ENCODE peak calls at places on chromosomes 12 and 14, in eight cellular contexts. X is Daoy; R is astrocyte of the cerebellum; E is CD4-positive, alpha-beta T cell; D is HEK293T; S is D341Med; M is fibroblast of lung; A is CD8-positive, alpha-beta memory T cell. F is an unnamed sample.

GRCh38 chr12:41981758-41982157 is 162.9 kb downstream of the GXYLT1 start:
- DNase-seq in X (peak), R (no peak), E (no peak), D (no peak), S (no peak), M (peak), A (no peak), F (no peak)

GRCh38 chr12:11581179-11581755 is 68.2 kb upstream of the ETV6 start:
- DNase-seq in X (peak), R (peak), E (peak), D (peak), S (peak), M (peak), A (peak), F (peak)

GRCh38 chr12:45713108-45713507 is 16.4 kb upstream of the ARID2 start:
- DNase-seq in X (no peak), R (no peak), E (no peak), D (no peak), S (no peak), M (peak), A (no peak), F (no peak)

GRCh38 chr12:11967356-11968040 is 103.2 kb upstream of the BCL2L14 start:
- DNase-seq in X (no peak), R (no peak), E (no peak), D (no peak), S (no peak), M (peak), A (no peak), F (no peak)

GRCh38 chr14:75487155-75487671 is 35.1 kb upstream of the BATF start:
- DNase-seq in X (no peak), R (no peak), E (no peak), D (no peak), S (no peak), M (no peak), A (peak), F (no peak)

GRCh38 chr14:65456247-65456646 is 43.7 kb downstream of the FUT8 start:
- DNase-seq in X (no peak), R (no peak), E (no peak), D (no peak), S (no peak), M (no peak), A (no peak), F (no peak)

GRCh38 chr14:34678306-34678705 is 36.1 kb downstream of the CFL2 start:
- DNase-seq in X (no peak), R (no peak), E (no peak), D (no peak), S (no peak), M (peak), A (no peak), F (no peak)

GRCh38 chr14:25953532-25954144 is 644.2 kb downstream of the NOVA1 start:
- DNase-seq in X (no peak), R (peak), E (no peak), D (no peak), S (no peak), M (peak), A (no peak), F (no peak)

GRCh38 chr12:96289067-96289466 is 94.9 kb downstream of the ELK3 start:
- DNase-seq in X (no peak), R (no peak), E (no peak), D (no peak), S (no peak), M (no peak), A (no peak), F (no peak)

GRCh38 chr12:27516625-27517024 is 7.4 kb upstream of the PPFIBP1 start:
- DNase-seq in X (no peak), R (no peak), E (no peak), D (no peak), S (no peak), M (no peak), A (no peak), F (no peak)

GRCh38 chr12:117000316-117000715 is 89.6 kb downstream of the FBXW8 start:
- DNase-seq in X (no peak), R (no peak), E (no peak), D (no peak), S (no peak), M (no peak), A (no peak), F (no peak)

GRCh38 chr14:61646366-61647101 is 48.8 kb upstream of the HIF1A start:
- DNase-seq in X (no peak), R (no peak), E (no peak), D (no peak), S (no peak), M (no peak), A (no peak), F (no peak)

GRCh38 chr12:110135806-110136205 is 11.6 kb downstream of the IFT81 start:
- DNase-seq in X (no peak), R (no peak), E (no peak), D (no peak), S (no peak), M (no peak), A (no peak), F (no peak)

GRCh38 chr14:83894519-83894918 is 1635.4 kb upstream of the FLRT2 start:
- DNase-seq in X (no peak), R (no peak), E (no peak), D (no peak), S (no peak), M (no peak), A (no peak), F (no peak)

GRCh38 chr12:120199595-120200306 is 1.2 kb downstream of the RPLP0 start:
- DNase-seq in X (peak), R (peak), E (no peak), D (no peak), S (no peak), M (peak), A (no peak), F (peak)

GRCh38 chr12:34340534-34341361 is 318.5 kb downstream of the ALG10 start:
- DNase-seq in X (peak), R (no peak), E (no peak), D (no peak), S (no peak), M (no peak), A (no peak), F (no peak)

GRCh38 chr14:50363734-50364113 is 33.0 kb downstream of the CDKL1 start:
- DNase-seq in X (peak), R (no peak), E (peak), D (no peak), S (no peak), M (no peak), A (peak), F (peak)

GRCh38 chr14:67620217-67620789 is 583 bp downstream of the ARG2 start:
- DNase-seq in X (peak), R (no peak), E (no peak), D (peak), S (peak), M (no peak), A (no peak), F (no peak)

GRCh38 chr14:74347795-74348100 is 523 bp upstream of the VRTN start:
- DNase-seq in X (no peak), R (no peak), E (no peak), D (no peak), S (no peak), M (no peak), A (no peak), F (no peak)

GRCh38 chr12:131553409-131553808 is 157.5 kb upstream of the SFSWAP start:
- DNase-seq in X (no peak), R (no peak), E (no peak), D (no peak), S (no peak), M (no peak), A (no peak), F (no peak)

GRCh38 chr14:100730530-100730929 is 3.8 kb downstream of the DLK1 start:
- DNase-seq in X (no peak), R (no peak), E (no peak), D (no peak), S (no peak), M (no peak), A (no peak), F (no peak)

GRCh38 chr14:24259282-24260025 is 3.5 kb downstream of the TGM1 start:
- DNase-seq in X (peak), R (peak), E (no peak), D (no peak), S (no peak), M (peak), A (no peak), F (no peak)

GRCh38 chr12:128818065-128819022 is 5.4 kb downstream of the SLC15A4 start:
- DNase-seq in X (peak), R (no peak), E (no peak), D (no peak), S (no peak), M (peak), A (no peak), F (no peak)

GRCh38 chr12:51593539-51593938 is 2.5 kb downstream of the SCN8A start:
- DNase-seq in X (peak), R (peak), E (peak), D (peak), S (no peak), M (peak), A (peak), F (peak)

GRCh38 chr12:65911321-65911720 is 87.0 kb downstream of the HMGA2 start:
- DNase-seq in X (peak), R (no peak), E (no peak), D (no peak), S (peak), M (peak), A (no peak), F (peak)

GRCh38 chr14:26841920-26842741 is 244.3 kb upstream of the NOVA1 start:
- DNase-seq in X (peak), R (peak), E (no peak), D (no peak), S (no peak), M (peak), A (no peak), F (no peak)

GRCh38 chr12:116672842-116673516 is 64.9 kb downstream of the SPRING1 start:
- DNase-seq in X (no peak), R (no peak), E (peak), D (no peak), S (no peak), M (no peak), A (no peak), F (no peak)

GRCh38 chr12:114450019-114450418 is 44.1 kb upstream of the TBX5 start:
- DNase-seq in X (no peak), R (no peak), E (no peak), D (no peak), S (no peak), M (no peak), A (no peak), F (no peak)

F was measured in OCI-M1.